ENCODE peak calls at places on chromosomes 13 and 19, in nine cellular contexts. O is NCI-H2081; F is T-cell; K is neuronal stem cell; P is stimulated activated CD8-positive, alpha-beta memory T cell treated with anti-CD3 and anti-CD28 coated beads, Interleukin-4, amount 100 ng/mL, for 1 hour; Y is substantia nigra; U is GM12891; L is ureter; M is NCI-H1105. T is an unnamed sample.

GRCh38 chr13:31301119-31301518 is 101.3 kb downstream of the B3GLCT start:
- DNase-seq in L (no peak), F (no peak), K (no peak), Y (no peak), O (no peak), P (no peak), U (no peak), M (no peak), T (no peak)

GRCh38 chr13:77916481-77916880 is 2.1 kb downstream of the EDNRB start:
- DNase-seq in O (no peak), M (no peak), F (no peak), Y (no peak), L (no peak), K (no peak), U (no peak), P (no peak), T (no peak)

GRCh38 chr13:113122571-113123225 is at the start of gene F10:
- DNase-seq in U (no peak), K (no peak), L (peak), F (no peak), O (no peak), M (no peak), P (no peak), Y (no peak), T (no peak)

GRCh38 chr19:4009990-4010807 is 2.7 kb downstream of the PIAS4 start:
- DNase-seq in L (no peak), F (no peak), M (no peak), K (no peak), P (no peak), O (no peak), U (no peak), Y (no peak), T (no peak)

GRCh38 chr19:14516746-14517438 is 1.3 kb downstream of the DNAJB1 start:
- DNase-seq in K (no peak), F (no peak), U (no peak), P (no peak), M (no peak), Y (no peak), L (no peak), O (no peak), T (no peak)

GRCh38 chr13:81197483-81197882 is 856.6 kb upstream of the SPRY2 start:
- DNase-seq in U (no peak), Y (no peak), P (no peak), M (no peak), K (no peak), F (no peak), O (no peak), L (no peak), T (no peak)

GRCh38 chr19:29491491-29491890 is 34.3 kb upstream of the VSTM2B start:
- DNase-seq in M (no peak), L (no peak), Y (no peak), U (no peak), K (no peak), F (no peak), P (no peak), O (no peak), T (no peak)

GRCh38 chr19:3979674-3980352 is 5.5 kb downstream of the EEF2 start:
- DNase-seq in P (no peak), Y (no peak), L (peak), M (no peak), O (no peak), K (no peak), U (no peak), F (no peak), T (no peak)

GRCh38 chr13:112784811-112785418 is 95.1 kb downstream of the ATP11A start:
- DNase-seq in O (no peak), L (no peak), K (no peak), U (no peak), P (no peak), Y (no peak), M (no peak), F (no peak), T (no peak)

GRCh38 chr19:17549088-17549740 is 6.2 kb upstream of the COLGALT1 start:
- DNase-seq in Y (no peak), L (no peak), M (no peak), U (no peak), K (no peak), P (no peak), O (no peak), F (no peak), T (no peak)

GRCh38 chr19:29673451-29674371 is 8.4 kb downstream of the PLEKHF1 start:
- DNase-seq in U (no peak), M (no peak), Y (no peak), F (no peak), K (no peak), L (no peak), O (no peak), P (no peak), T (no peak)

GRCh38 chr19:7492142-7493055 is 3.6 kb upstream of the PEX11G start:
- DNase-seq in M (no peak), P (no peak), Y (no peak), F (no peak), L (no peak), O (no peak), U (no peak), K (no peak), T (no peak)

GRCh38 chr19:11028146-11028545 is 61.1 kb upstream of the LDLR start:
- DNase-seq in U (no peak), O (no peak), F (no peak), P (no peak), L (no peak), Y (no peak), K (no peak), M (no peak), T (no peak)

GRCh38 chr13:92158335-92158734 is 759.9 kb downstream of the GPC5 start:
- DNase-seq in L (no peak), F (no peak), U (no peak), K (no peak), O (no peak), Y (no peak), P (no peak), M (no peak), T (no peak)

GRCh38 chr19:46927893-46928292 is 67.1 kb downstream of the ARHGAP35 start:
- DNase-seq in F (no peak), O (no peak), Y (no peak), L (no peak), M (no peak), P (no peak), U (no peak), K (no peak), T (no peak)

GRCh38 chr13:91574756-91575155 is 176.3 kb downstream of the GPC5 start:
- DNase-seq in O (no peak), Y (no peak), P (no peak), M (no peak), K (no peak), U (no peak), F (no peak), L (no peak), T (no peak)